ENCODE peak calls at places on chromosomes 2 and 18, in five cellular contexts. One of them, this sample, is unnamed.

GRCh38 chr2:149534674-149535073 is 52.9 kb downstream of the MMADHC start:
- DNase-seq in lung: no peak
- DNase-seq in DMS79 treated with DMSO at 0.1 percent for 48 hours: no peak
- DNase-seq in RPMI7951: no peak
- DNase-seq in MCF 10A: no peak
- DNase-seq in this sample: no peak

GRCh38 chr18:41967680-41968079 is 12.6 kb downstream of the PIK3C3 start:
- DNase-seq in lung: no peak
- DNase-seq in DMS79 treated with DMSO at 0.1 percent for 48 hours: no peak
- DNase-seq in RPMI7951: no peak
- DNase-seq in MCF 10A: no peak
- DNase-seq in this sample: no peak

GRCh38 chr18:25164837-25165791 is 186.9 kb downstream of the ZNF521 start:
- DNase-seq in lung: no peak
- DNase-seq in DMS79 treated with DMSO at 0.1 percent for 48 hours: peak; percentile 17
- DNase-seq in RPMI7951: peak; percentile 25
- DNase-seq in MCF 10A: no peak
- DNase-seq in this sample: no peak

GRCh38 chr2:239433777-239434396 is 33.1 kb upstream of the HDAC4 start:
- DNase-seq in lung: no peak
- DNase-seq in DMS79 treated with DMSO at 0.1 percent for 48 hours: no peak
- DNase-seq in RPMI7951: peak; percentile 79
- DNase-seq in MCF 10A: peak; percentile 63
- DNase-seq in this sample: peak; percentile 30

GRCh38 chr2:64488050-64488974 is 34.4 kb downstream of the LGALSL start:
- DNase-seq in lung: peak; percentile 71
- DNase-seq in DMS79 treated with DMSO at 0.1 percent for 48 hours: peak; percentile 44
- DNase-seq in RPMI7951: peak; percentile 41
- DNase-seq in MCF 10A: peak; percentile 72
- DNase-seq in this sample: peak; percentile 69

GRCh38 chr2:29920130-29920577 is 1.2 kb downstream of the ALK start:
- DNase-seq in lung: peak; percentile 42
- DNase-seq in DMS79 treated with DMSO at 0.1 percent for 48 hours: peak; percentile 58
- DNase-seq in RPMI7951: peak; percentile 49
- DNase-seq in MCF 10A: no peak
- DNase-seq in this sample: peak; percentile 42

GRCh38 chr2:230732914-230733401 is 20.3 kb downstream of the CAB39 start:
- DNase-seq in lung: no peak
- DNase-seq in DMS79 treated with DMSO at 0.1 percent for 48 hours: no peak
- DNase-seq in RPMI7951: no peak
- DNase-seq in MCF 10A: no peak
- DNase-seq in this sample: no peak

GRCh38 chr18:35756506-35757117 is 175.1 kb downstream of the GALNT1 start:
- DNase-seq in lung: peak; percentile 51
- DNase-seq in DMS79 treated with DMSO at 0.1 percent for 48 hours: peak; percentile 84
- DNase-seq in RPMI7951: peak; percentile 51
- DNase-seq in MCF 10A: peak; percentile 68
- DNase-seq in this sample: peak; percentile 35

GRCh38 chr18:5456577-5457466 is 87.0 kb downstream of the EPB41L3 start:
- DNase-seq in lung: no peak
- DNase-seq in DMS79 treated with DMSO at 0.1 percent for 48 hours: no peak
- DNase-seq in RPMI7951: peak; percentile 3
- DNase-seq in MCF 10A: peak; percentile 17
- DNase-seq in this sample: no peak

GRCh38 chr2:115483631-115484030 is 1041.2 kb downstream of the DPP10 start:
- DNase-seq in lung: no peak
- DNase-seq in DMS79 treated with DMSO at 0.1 percent for 48 hours: no peak
- DNase-seq in RPMI7951: no peak
- DNase-seq in MCF 10A: peak; percentile 13
- DNase-seq in this sample: no peak

GRCh38 chr2:36404312-36404711 is 48.7 kb downstream of the CRIM1 start:
- DNase-seq in lung: no peak
- DNase-seq in DMS79 treated with DMSO at 0.1 percent for 48 hours: no peak
- DNase-seq in RPMI7951: peak; percentile 54
- DNase-seq in MCF 10A: peak; percentile 54
- DNase-seq in this sample: peak; percentile 54

GRCh38 chr2:22900674-22901073 is 484.3 kb upstream of the KLHL29 start:
- DNase-seq in lung: no peak
- DNase-seq in DMS79 treated with DMSO at 0.1 percent for 48 hours: no peak
- DNase-seq in RPMI7951: no peak
- DNase-seq in MCF 10A: no peak
- DNase-seq in this sample: no peak

GRCh38 chr2:239305222-239305575 is 95.6 kb downstream of the HDAC4 start:
- DNase-seq in lung: no peak
- DNase-seq in DMS79 treated with DMSO at 0.1 percent for 48 hours: no peak
- DNase-seq in RPMI7951: no peak
- DNase-seq in MCF 10A: no peak
- DNase-seq in this sample: no peak

GRCh38 chr2:169542433-169542832 is 31.2 kb downstream of the FASTKD1 start:
- DNase-seq in lung: no peak
- DNase-seq in DMS79 treated with DMSO at 0.1 percent for 48 hours: no peak
- DNase-seq in RPMI7951: no peak
- DNase-seq in MCF 10A: no peak
- DNase-seq in this sample: no peak

GRCh38 chr2:120376101-120376500 is 30.2 kb downstream of the INHBB start:
- DNase-seq in lung: no peak
- DNase-seq in DMS79 treated with DMSO at 0.1 percent for 48 hours: no peak
- DNase-seq in RPMI7951: no peak
- DNase-seq in MCF 10A: no peak
- DNase-seq in this sample: no peak

GRCh38 chr18:79610461-79611039 is 69.1 kb upstream of the CTDP1 start:
- DNase-seq in lung: no peak
- DNase-seq in DMS79 treated with DMSO at 0.1 percent for 48 hours: no peak
- DNase-seq in RPMI7951: no peak
- DNase-seq in MCF 10A: no peak
- DNase-seq in this sample: no peak

GRCh38 chr2:189999661-190000060 is 62.9 kb downstream of the MSTN start:
- DNase-seq in lung: no peak
- DNase-seq in DMS79 treated with DMSO at 0.1 percent for 48 hours: no peak
- DNase-seq in RPMI7951: no peak
- DNase-seq in MCF 10A: no peak
- DNase-seq in this sample: no peak

GRCh38 chr2:239928457-239929350 is 96.4 kb downstream of the NDUFA10 start:
- DNase-seq in lung: no peak
- DNase-seq in DMS79 treated with DMSO at 0.1 percent for 48 hours: no peak
- DNase-seq in RPMI7951: no peak
- DNase-seq in MCF 10A: no peak
- DNase-seq in this sample: no peak

GRCh38 chr18:63131106-63131943 is 188.2 kb downstream of the BCL2 start:
- DNase-seq in lung: no peak
- DNase-seq in DMS79 treated with DMSO at 0.1 percent for 48 hours: peak; percentile 13
- DNase-seq in RPMI7951: peak; percentile 49
- DNase-seq in MCF 10A: peak; percentile 65
- DNase-seq in this sample: peak; percentile 27

GRCh38 chr2:3461781-3462492 is 57.4 kb downstream of the ADI1 start:
- DNase-seq in lung: no peak
- DNase-seq in DMS79 treated with DMSO at 0.1 percent for 48 hours: peak; percentile 55
- DNase-seq in RPMI7951: peak; percentile 51
- DNase-seq in MCF 10A: peak; percentile 73
- DNase-seq in this sample: peak; percentile 60

GRCh38 chr2:214410918-214411554 is at the start of gene VWC2L:
- DNase-seq in lung: peak; percentile 66
- DNase-seq in DMS79 treated with DMSO at 0.1 percent for 48 hours: no peak
- DNase-seq in RPMI7951: peak; percentile 57
- DNase-seq in MCF 10A: peak; percentile 83
- DNase-seq in this sample: peak; percentile 57

GRCh38 chr2:219570924-219571310 is 422 bp downstream of the OBSL1 start:
- DNase-seq in lung: no peak
- DNase-seq in DMS79 treated with DMSO at 0.1 percent for 48 hours: peak; percentile 3
- DNase-seq in RPMI7951: peak; percentile 28
- DNase-seq in MCF 10A: no peak
- DNase-seq in this sample: no peak

GRCh38 chr2:171334171-171334570 is 99.6 kb downstream of the METTL8 start:
- DNase-seq in lung: no peak
- DNase-seq in DMS79 treated with DMSO at 0.1 percent for 48 hours: peak; percentile 46
- DNase-seq in RPMI7951: no peak
- DNase-seq in MCF 10A: no peak
- DNase-seq in this sample: no peak

GRCh38 chr18:68448736-68449135 is 266.2 kb downstream of the TMX3 start:
- DNase-seq in lung: no peak
- DNase-seq in DMS79 treated with DMSO at 0.1 percent for 48 hours: no peak
- DNase-seq in RPMI7951: peak; percentile 49
- DNase-seq in MCF 10A: peak; percentile 39
- DNase-seq in this sample: no peak

GRCh38 chr2:183224933-183225332 is 100.7 kb downstream of the NUP35 start:
- DNase-seq in lung: no peak
- DNase-seq in DMS79 treated with DMSO at 0.1 percent for 48 hours: no peak
- DNase-seq in RPMI7951: no peak
- DNase-seq in MCF 10A: no peak
- DNase-seq in this sample: no peak

GRCh38 chr2:117985092-117985491 is 28.8 kb downstream of the CCDC93 start:
- DNase-seq in lung: no peak
- DNase-seq in DMS79 treated with DMSO at 0.1 percent for 48 hours: no peak
- DNase-seq in RPMI7951: no peak
- DNase-seq in MCF 10A: no peak
- DNase-seq in this sample: no peak